ENCODE peak calls at places on chromosomes 3 and 15, in seven cellular contexts. T is suprapubic skin, S is ovary, I is transverse colon, C is adrenal gland, B is IMR-90, R is spleen. Y is an unnamed sample.

GRCh38 chr3:27643355-27643754 is 78.8 kb downstream of the EOMES start:
- DNase-seq in T (no peak), S (no peak), I (no peak), C (no peak), B (peak; percentile 25), R (no peak), Y (no peak)

GRCh38 chr3:179449621-179450020 is 1.6 kb downstream of the GNB4 start:
- DNase-seq in T (no peak), S (no peak), I (no peak), C (no peak), B (peak; percentile 22), R (no peak), Y (no peak)

GRCh38 chr3:24167468-24167867 is 222.4 kb downstream of the NR1D2 start:
- DNase-seq in T (no peak), S (no peak), I (no peak), C (no peak), B (no peak), R (no peak), Y (no peak)

GRCh38 chr3:133487920-133488540 is 85.5 kb upstream of the CDV3 start:
- DNase-seq in T (no peak), S (no peak), I (no peak), C (no peak), B (peak; percentile 27), R (no peak), Y (no peak)

GRCh38 chr15:100141304-100142080 is 200.3 kb downstream of the ADAMTS17 start:
- DNase-seq in T (no peak), S (no peak), I (no peak), C (no peak), B (no peak), R (no peak), Y (no peak)

GRCh38 chr3:171266034-171266805 is 194.0 kb downstream of the TNIK start:
- DNase-seq in T (no peak), S (no peak), I (no peak), C (no peak), B (peak; percentile 41), R (no peak), Y (no peak)

GRCh38 chr3:14322001-14322400 is 80.4 kb upstream of the SLC6A6 start:
- DNase-seq in T (no peak), S (no peak), I (no peak), C (no peak), B (no peak), R (no peak), Y (no peak)

GRCh38 chr3:24494616-24495333 is at the start of gene THRB:
- DNase-seq in T (peak; percentile 84), S (peak; percentile 59), I (peak; percentile 77), C (peak; percentile 79), B (no peak), R (peak; percentile 89), Y (peak; percentile 77)

GRCh38 chr3:30873667-30874066 is 20.8 kb downstream of the GADL1 start:
- DNase-seq in T (no peak), S (no peak), I (no peak), C (no peak), B (peak; percentile 1), R (no peak), Y (no peak)

GRCh38 chr3:57221883-57222282 is 5.6 kb upstream of the APPL1 start:
- DNase-seq in T (no peak), S (no peak), I (no peak), C (no peak), B (peak; percentile 28), R (no peak), Y (no peak)

GRCh38 chr3:139517321-139517720 is 22.2 kb downstream of the RBP1 start:
- DNase-seq in T (peak; percentile 35), S (no peak), I (no peak), C (no peak), B (no peak), R (no peak), Y (no peak)

GRCh38 chr3:155392138-155392537 is 98.7 kb upstream of the STRIT1 start:
- DNase-seq in T (no peak), S (no peak), I (no peak), C (no peak), B (no peak), R (no peak), Y (no peak)

GRCh38 chr15:51735211-51735610 is 2.2 kb downstream of the LYSMD2 start:
- DNase-seq in T (no peak), S (no peak), I (no peak), C (no peak), B (no peak), R (no peak), Y (no peak)

GRCh38 chr3:143098032-143098764 is 21.4 kb upstream of the CHST2 start:
- DNase-seq in T (no peak), S (no peak), I (no peak), C (no peak), B (no peak), R (no peak), Y (no peak)

GRCh38 chr15:51171578-51171932 is 76.8 kb upstream of the TNFAIP8L3 start:
- DNase-seq in T (no peak), S (no peak), I (no peak), C (no peak), B (no peak), R (no peak), Y (no peak)

GRCh38 chr3:41681479-41681878 is 280.4 kb downstream of the ULK4 start:
- DNase-seq in T (no peak), S (no peak), I (no peak), C (no peak), B (peak; percentile 92), R (no peak), Y (no peak)

GRCh38 chr3:48553886-48554845 is 2.4 kb downstream of the PFKFB4 start:
- DNase-seq in T (no peak), S (no peak), I (no peak), C (no peak), B (no peak), R (peak; percentile 52), Y (no peak)

GRCh38 chr3:377158-377561 is 180.6 kb downstream of the CHL1 start:
- DNase-seq in T (no peak), S (no peak), I (no peak), C (no peak), B (peak; percentile 63), R (no peak), Y (no peak)

GRCh38 chr3:48157950-48158376 is 30.3 kb downstream of the CDC25A start:
- DNase-seq in T (no peak), S (peak; percentile 62), I (peak; percentile 51), C (peak; percentile 40), B (peak; percentile 70), R (peak; percentile 78), Y (peak; percentile 62)

GRCh38 chr3:188434594-188434993 is 280.6 kb downstream of the LPP start:
- DNase-seq in T (no peak), S (no peak), I (no peak), C (no peak), B (peak; percentile 35), R (no peak), Y (no peak)

GRCh38 chr3:157081681-157082210 is 78.2 kb downstream of the CCNL1 start:
- DNase-seq in T (peak; percentile 94), S (peak; percentile 93), I (peak; percentile 90), C (peak; percentile 91), B (peak; percentile 94), R (peak; percentile 95), Y (peak; percentile 90)

GRCh38 chr3:9078561-9079240 is 115.4 kb upstream of the RAD18 start:
- DNase-seq in T (no peak), S (no peak), I (no peak), C (no peak), B (no peak), R (no peak), Y (no peak)

GRCh38 chr3:30694148-30694547 is 87.7 kb downstream of the TGFBR2 start:
- DNase-seq in T (no peak), S (no peak), I (no peak), C (no peak), B (no peak), R (no peak), Y (no peak)

GRCh38 chr3:186534113-186534669 is 10.0 kb downstream of the CRYGS start:
- DNase-seq in T (no peak), S (no peak), I (no peak), C (no peak), B (no peak), R (no peak), Y (no peak)

GRCh38 chr3:46677096-46677702 is 16.3 kb downstream of the ALS2CL start:
- DNase-seq in T (no peak), S (no peak), I (no peak), C (no peak), B (peak; percentile 27), R (no peak), Y (peak; percentile 59)

GRCh38 chr15:56242576-56243116 is 1.0 kb downstream of the RFX7 start:
- DNase-seq in T (no peak), S (no peak), I (no peak), C (no peak), B (no peak), R (no peak), Y (no peak)

GRCh38 chr15:68792901-68793766 is 27.6 kb downstream of the ANP32A start:
- DNase-seq in T (peak; percentile 84), S (no peak), I (peak; percentile 79), C (no peak), B (no peak), R (no peak), Y (peak; percentile 89)
- H3K27ac ChIP-seq in T (peak overlapping the region; percentile 66), S (no peak overlapping the region), I (peak overlapping the region; percentile 69), C (no peak overlapping the region), B (no peak overlapping the region), R (peak overlapping the region; percentile 65), Y (peak overlapping the region; percentile 79)

GRCh38 chr3:128650096-128651050 is at the start of gene RPN1:
- DNase-seq in T (peak; percentile 98), S (peak; percentile 96), I (peak; percentile 98), C (peak; percentile 94), B (peak; percentile 94), R (peak; percentile 100), Y (peak; percentile 99)
- TF ChIP-seq POLR2A in T (peak; percentile 56), S (peak; percentile 71), I (peak; percentile 97), C (peak; percentile 92), B (peak; percentile 95), R (peak; percentile 50), Y (peak; percentile 94)

GRCh38 chr3:18505056-18505455 is 79.9 kb upstream of the SATB1 start:
- DNase-seq in T (no peak), S (no peak), I (no peak), C (no peak), B (no peak), R (no peak), Y (no peak)

GRCh38 chr3:18500322-18500721 is 75.2 kb upstream of the SATB1 start:
- DNase-seq in T (no peak), S (no peak), I (no peak), C (no peak), B (no peak), R (no peak), Y (no peak)

GRCh38 chr3:18494251-18494650 is 69.1 kb upstream of the SATB1 start:
- DNase-seq in T (no peak), S (no peak), I (no peak), C (no peak), B (no peak), R (no peak), Y (no peak)

GRCh38 chr3:18501679-18502343 is 76.7 kb upstream of the SATB1 start:
- DNase-seq in T (no peak), S (no peak), I (no peak), C (no peak), B (no peak), R (no peak), Y (no peak)

GRCh38 chr3:18499256-18499655 is 74.1 kb upstream of the SATB1 start:
- DNase-seq in T (no peak), S (no peak), I (no peak), C (no peak), B (no peak), R (peak; percentile 71), Y (no peak)
- H3K27me3 ChIP-seq in T (no peaks in the 10 kb centered on the region), S (no peaks in the 10 kb centered on the region), I (no peaks in the 10 kb centered on the region), C (no peaks in the 10 kb centered on the region), B (no peaks in the 10 kb centered on the region), R (no peaks in the 10 kb centered on the region), Y (no peaks in the 10 kb centered on the region)

GRCh38 chr3:183022935-183023516 is 42.7 kb upstream of the DCUN1D1 start:
- DNase-seq in T (no peak), S (no peak), I (no peak), C (no peak), B (no peak), R (no peak), Y (no peak)
- H3K27ac ChIP-seq in T (no peak overlapping the region), S (no peak overlapping the region), I (no peak overlapping the region), C (no peak overlapping the region), B (no peak overlapping the region), R (no peak overlapping the region), Y (no peak overlapping the region)

Y was measured in body of pancreas.